ENCODE peak calls at places on chromosomes 11 and 22, in six cellular contexts. One of them, this sample, is unnamed.
A peak's percentile ranks its signal among the peaks of the same experiment; 100 is the strongest.

GRCh38 chr11:105230586-105230985 is 91.0 kb upstream of the CARD18 start:
- DNase-seq in activated CD8-positive, alpha-beta memory T cell treated with anti-CD3 and anti-CD28 coated beads, Interleukin-2, amount 50 U/mL, for 4 hours: no peak
- DNase-seq in transverse colon: no peak
- DNase-seq in GM23338: no peak
- DNase-seq in central memory CD4-positive, alpha-beta T cell: no peak
- DNase-seq in endodermal cell: no peak
- DNase-seq in this sample: no peak

GRCh38 chr11:108713076-108713790 is 48.4 kb downstream of the DDX10 start:
- DNase-seq in activated CD8-positive, alpha-beta memory T cell treated with anti-CD3 and anti-CD28 coated beads, Interleukin-2, amount 50 U/mL, for 4 hours: no peak
- DNase-seq in transverse colon: no peak
- DNase-seq in GM23338: no peak
- DNase-seq in central memory CD4-positive, alpha-beta T cell: no peak
- DNase-seq in endodermal cell: no peak
- DNase-seq in this sample: no peak

GRCh38 chr11:65290448-65291165 is 24.1 kb upstream of the CDC42EP2 start:
- DNase-seq in activated CD8-positive, alpha-beta memory T cell treated with anti-CD3 and anti-CD28 coated beads, Interleukin-2, amount 50 U/mL, for 4 hours: no peak
- DNase-seq in transverse colon: peak; percentile 84
- DNase-seq in GM23338: no peak
- DNase-seq in central memory CD4-positive, alpha-beta T cell: no peak
- DNase-seq in endodermal cell: no peak
- DNase-seq in this sample: peak; percentile 82

GRCh38 chr11:22390283-22390655 is 52.1 kb downstream of the SLC17A6 start:
- DNase-seq in activated CD8-positive, alpha-beta memory T cell treated with anti-CD3 and anti-CD28 coated beads, Interleukin-2, amount 50 U/mL, for 4 hours: no peak
- DNase-seq in transverse colon: no peak
- DNase-seq in GM23338: no peak
- DNase-seq in central memory CD4-positive, alpha-beta T cell: no peak
- DNase-seq in endodermal cell: no peak
- DNase-seq in this sample: no peak

GRCh38 chr11:1161410-1162152 is 3.8 kb downstream of the MUC5AC start:
- DNase-seq in activated CD8-positive, alpha-beta memory T cell treated with anti-CD3 and anti-CD28 coated beads, Interleukin-2, amount 50 U/mL, for 4 hours: peak; percentile 12
- DNase-seq in transverse colon: peak; percentile 3
- DNase-seq in GM23338: no peak
- DNase-seq in central memory CD4-positive, alpha-beta T cell: no peak
- DNase-seq in endodermal cell: peak; percentile 38
- DNase-seq in this sample: no peak

GRCh38 chr11:35105319-35106063 is 33.5 kb upstream of the CD44 start:
- DNase-seq in activated CD8-positive, alpha-beta memory T cell treated with anti-CD3 and anti-CD28 coated beads, Interleukin-2, amount 50 U/mL, for 4 hours: no peak
- DNase-seq in transverse colon: no peak
- DNase-seq in GM23338: no peak
- DNase-seq in central memory CD4-positive, alpha-beta T cell: no peak
- DNase-seq in endodermal cell: no peak
- DNase-seq in this sample: no peak

GRCh38 chr11:57307666-57308270 is 17.0 kb downstream of the TNKS1BP1 start:
- DNase-seq in activated CD8-positive, alpha-beta memory T cell treated with anti-CD3 and anti-CD28 coated beads, Interleukin-2, amount 50 U/mL, for 4 hours: no peak
- DNase-seq in transverse colon: no peak
- DNase-seq in GM23338: no peak
- DNase-seq in central memory CD4-positive, alpha-beta T cell: no peak
- DNase-seq in endodermal cell: no peak
- DNase-seq in this sample: no peak

GRCh38 chr22:46788426-46789168 is 26.1 kb downstream of the TBC1D22A start:
- DNase-seq in activated CD8-positive, alpha-beta memory T cell treated with anti-CD3 and anti-CD28 coated beads, Interleukin-2, amount 50 U/mL, for 4 hours: no peak
- DNase-seq in transverse colon: no peak
- DNase-seq in GM23338: no peak
- DNase-seq in central memory CD4-positive, alpha-beta T cell: no peak
- DNase-seq in endodermal cell: no peak
- DNase-seq in this sample: no peak

GRCh38 chr11:109039611-109040010 is 374.7 kb downstream of the DDX10 start:
- DNase-seq in activated CD8-positive, alpha-beta memory T cell treated with anti-CD3 and anti-CD28 coated beads, Interleukin-2, amount 50 U/mL, for 4 hours: no peak
- DNase-seq in transverse colon: no peak
- DNase-seq in GM23338: no peak
- DNase-seq in central memory CD4-positive, alpha-beta T cell: no peak
- DNase-seq in endodermal cell: no peak
- DNase-seq in this sample: no peak

GRCh38 chr22:39306456-39307361 is 12.7 kb downstream of the RPL3 start:
- DNase-seq in activated CD8-positive, alpha-beta memory T cell treated with anti-CD3 and anti-CD28 coated beads, Interleukin-2, amount 50 U/mL, for 4 hours: peak; percentile 67
- DNase-seq in transverse colon: peak; percentile 45
- DNase-seq in GM23338: peak; percentile 83
- DNase-seq in central memory CD4-positive, alpha-beta T cell: no peak
- DNase-seq in endodermal cell: peak; percentile 88
- DNase-seq in this sample: no peak